ENCODE peak calls at places on chromosomes 11 and 22, in four cellular contexts. O is hypothalamus, R is Caki2, K is NCI-H1092. H is an unnamed sample.

GRCh38 chr11:12973529-12974181 is 35.5 kb upstream of the RASSF10 start:
- DNase-seq in O (no peak), R (no peak), K (no peak), H (no peak)

GRCh38 chr22:43823911-43824665 is 12.0 kb upstream of the EFCAB6 start:
- DNase-seq in R (no peak), O (no peak), K (no peak), H (no peak)

GRCh38 chr22:38236786-38237185 is 35.0 kb downstream of the MAFF start:
- DNase-seq in O (no peak), K (no peak), R (no peak), H (no peak)

GRCh38 chr11:115411114-115411513 is 93.1 kb downstream of the CADM1 start:
- DNase-seq in O (no peak), R (no peak), K (no peak), H (no peak)

GRCh38 chr11:132539590-132540368 is 992.5 kb downstream of the OPCML start:
- DNase-seq in O (no peak), K (no peak), R (no peak), H (no peak)

GRCh38 chr11:78424334-78425270 is 7.0 kb upstream of the GAB2 start:
- DNase-seq in K (no peak), R (no peak), O (no peak), H (no peak)

GRCh38 chr11:114290503-114291239 is 5.5 kb upstream of the NNMT start:
- DNase-seq in O (no peak), K (no peak), R (no peak), H (no peak)

GRCh38 chr11:11378184-11378940 is 25.3 kb upstream of the CSNK2A3 start:
- DNase-seq in O (no peak), K (no peak), R (no peak), H (no peak)

GRCh38 chr22:37462983-37463382 is 23.2 kb downstream of the MFNG start:
- DNase-seq in K (no peak), R (peak), O (no peak), H (no peak)

GRCh38 chr11:86303257-86303656 is 1.2 kb downstream of the HIKESHI start:
- DNase-seq in O (no peak), R (no peak), K (no peak), H (no peak)

GRCh38 chr22:37501610-37502341 is 15.6 kb upstream of the MFNG start:
- DNase-seq in K (peak), R (peak), O (no peak), H (peak)

GRCh38 chr11:34303028-34303427 is 54.8 kb downstream of the ABTB2 start:
- DNase-seq in O (no peak), K (no peak), R (no peak), H (no peak)

GRCh38 chr11:23124996-23125395 is 264.7 kb upstream of the CCDC179 start:
- DNase-seq in R (peak), O (no peak), K (no peak), H (no peak)

GRCh38 chr11:34394771-34395300 is 37.0 kb upstream of the ABTB2 start:
- DNase-seq in R (no peak), K (no peak), O (no peak), H (no peak)

GRCh38 chr11:86608251-86608799 is 64.1 kb downstream of the ME3 start:
- DNase-seq in R (peak), O (no peak), K (peak), H (peak)

GRCh38 chr11:70415176-70415575 is 16.8 kb downstream of the CTTN start:
- DNase-seq in R (no peak), K (no peak), O (no peak), H (no peak)

GRCh38 chr11:48081151-48082010 is 101.0 kb downstream of the PTPRJ start:
- DNase-seq in R (peak), O (peak), K (no peak), H (peak)

GRCh38 chr22:32339190-32340012 is 18.3 kb upstream of the RFPL3 start:
- DNase-seq in K (no peak), R (no peak), O (no peak), H (no peak)

GRCh38 chr11:66728760-66729385 is at the start of gene SPTBN2:
- DNase-seq in R (no peak), O (no peak), K (peak), H (no peak)

GRCh38 chr11:117300301-117300700 is 9.2 kb downstream of the BACE1-AS start:
- DNase-seq in O (peak), K (peak), R (no peak), H (no peak)

GRCh38 chr11:74670171-74670570 is 61.1 kb downstream of the CHRDL2 start:
- DNase-seq in O (no peak), K (no peak), R (no peak), H (no peak)

GRCh38 chr11:73478737-73479347 is 102.6 kb downstream of the RELT start:
- DNase-seq in R (peak), K (no peak), O (no peak), H (peak)

GRCh38 chr11:83449338-83449913 is 163.3 kb upstream of the CCDC90B start:
- DNase-seq in O (no peak), R (no peak), K (no peak), H (no peak)

GRCh38 chr22:21694795-21695431 is 29.1 kb downstream of the PPIL2 start:
- DNase-seq in K (no peak), R (no peak), O (no peak), H (no peak)

GRCh38 chr11:79340535-79340934 is 100.3 kb downstream of the TENM4 start:
- DNase-seq in O (no peak), K (no peak), R (no peak), H (no peak)

GRCh38 chr11:32231909-32232493 is 141.1 kb downstream of the RCN1 start:
- DNase-seq in O (no peak), K (no peak), R (peak), H (peak)

GRCh38 chr11:113247231-113247630 is 67.2 kb upstream of the TTC12 start:
- DNase-seq in O (no peak), R (no peak), K (no peak), H (no peak)

GRCh38 chr11:13784441-13784840 is 116.0 kb downstream of the FAR1 start:
- DNase-seq in O (no peak), K (no peak), R (no peak), H (no peak)

GRCh38 chr11:88301478-88302140 is 35.9 kb downstream of the CTSC start:
- DNase-seq in K (no peak), R (no peak), O (no peak), H (no peak)

GRCh38 chr11:19077965-19078364 is 17.4 kb upstream of the MRGPRX2 start:
- DNase-seq in O (no peak), K (no peak), R (no peak), H (no peak)

GRCh38 chr22:45579806-45580702 is 77.4 kb downstream of the FBLN1 start:
- DNase-seq in O (no peak), K (no peak), R (no peak), H (no peak)

GRCh38 chr22:46596032-46596441 is 24.1 kb upstream of the GRAMD4 start:
- DNase-seq in K (no peak), R (no peak), O (no peak), H (no peak)

GRCh38 chr11:104547996-104548661 is 350.1 kb downstream of the CASP12 start:
- DNase-seq in K (no peak), O (no peak), R (peak), H (no peak)

GRCh38 chr22:29727248-29727551 is 7.4 kb downstream of the CABP7 start:
- DNase-seq in O (no peak), R (no peak), K (peak), H (no peak)

GRCh38 chr11:133903875-133904817 is 52.6 kb downstream of the IGSF9B start:
- DNase-seq in R (no peak), K (no peak), O (no peak), H (no peak)

GRCh38 chr11:15493921-15494630 is 379.4 kb downstream of the INSC start:
- DNase-seq in R (peak), O (no peak), K (no peak), H (peak)

GRCh38 chr11:82823635-82824614 is 76.3 kb downstream of the PRCP start:
- DNase-seq in R (no peak), O (no peak), K (no peak), H (no peak)